ENCODE peak calls at places on chromosome 1, in four cellular contexts. One of them, this sample, is unnamed.
A peak's percentile ranks its signal among the peaks of the same experiment; 100 is the strongest.

GRCh38 chr1:32931760-32932159 is 30.6 kb upstream of the TMEM54 start:
- DNase-seq in fibroblast of pulmonary artery: no peak
- DNase-seq in H7: no peak
- DNase-seq in cardiac fibroblast: no peak
- DNase-seq in this sample: no peak

GRCh38 chr1:185155600-185156320 is 993 bp downstream of the TRMT1L start:
- DNase-seq in fibroblast of pulmonary artery: peak; percentile 32
- DNase-seq in H7: no peak
- DNase-seq in cardiac fibroblast: peak; percentile 34
- DNase-seq in this sample: no peak

GRCh38 chr1:30976143-30976542 is 67.6 kb upstream of the SDC3 start:
- DNase-seq in fibroblast of pulmonary artery: peak; percentile 68
- DNase-seq in H7: no peak
- DNase-seq in cardiac fibroblast: peak; percentile 85
- DNase-seq in this sample: no peak

GRCh38 chr1:147890177-147890790 is 12.3 kb upstream of the GJA8 start:
- DNase-seq in fibroblast of pulmonary artery: peak; percentile 81
- DNase-seq in H7: peak; percentile 72
- DNase-seq in cardiac fibroblast: peak; percentile 64
- DNase-seq in this sample: peak; percentile 83

GRCh38 chr1:242205622-242206489 is 207.0 kb upstream of the MAP1LC3C start:
- DNase-seq in fibroblast of pulmonary artery: peak; percentile 0
- DNase-seq in H7: no peak
- DNase-seq in cardiac fibroblast: no peak
- DNase-seq in this sample: no peak

GRCh38 chr1:60171793-60172192 is 98.2 kb upstream of the C1orf87 start:
- DNase-seq in fibroblast of pulmonary artery: peak; percentile 33
- DNase-seq in H7: no peak
- DNase-seq in cardiac fibroblast: no peak
- DNase-seq in this sample: no peak

GRCh38 chr1:207890136-207890738 is 20.7 kb downstream of the CD34 start:
- DNase-seq in fibroblast of pulmonary artery: peak; percentile 98
- DNase-seq in H7: no peak
- DNase-seq in cardiac fibroblast: peak; percentile 97
- DNase-seq in this sample: no peak

GRCh38 chr1:66434096-66434495 is 99.9 kb upstream of the SGIP1 start:
- DNase-seq in fibroblast of pulmonary artery: peak; percentile 27
- DNase-seq in H7: no peak
- DNase-seq in cardiac fibroblast: no peak
- DNase-seq in this sample: no peak

GRCh38 chr1:30511563-30512252 is 211.7 kb downstream of the MATN1 start:
- DNase-seq in fibroblast of pulmonary artery: no peak
- DNase-seq in H7: no peak
- DNase-seq in cardiac fibroblast: no peak
- DNase-seq in this sample: no peak

GRCh38 chr1:118204648-118205047 is 19.6 kb upstream of the SPAG17 start:
- DNase-seq in fibroblast of pulmonary artery: no peak
- DNase-seq in H7: no peak
- DNase-seq in cardiac fibroblast: no peak
- DNase-seq in this sample: no peak

GRCh38 chr1:219296430-219296850 is 122.8 kb downstream of the LYPLAL1 start:
- DNase-seq in fibroblast of pulmonary artery: no peak
- DNase-seq in H7: no peak
- DNase-seq in cardiac fibroblast: no peak
- DNase-seq in this sample: no peak

GRCh38 chr1:219568728-219569127 is 44.2 kb downstream of the ZC3H11B start:
- DNase-seq in fibroblast of pulmonary artery: no peak
- DNase-seq in H7: no peak
- DNase-seq in cardiac fibroblast: no peak
- DNase-seq in this sample: no peak

GRCh38 chr1:210437781-210438180 is 109.1 kb downstream of the HHAT start:
- DNase-seq in fibroblast of pulmonary artery: no peak
- DNase-seq in H7: no peak
- DNase-seq in cardiac fibroblast: no peak
- DNase-seq in this sample: no peak

GRCh38 chr1:3034162-3034561 is 12.9 kb downstream of the ACTRT2 start:
- DNase-seq in fibroblast of pulmonary artery: no peak
- DNase-seq in H7: no peak
- DNase-seq in cardiac fibroblast: no peak
- DNase-seq in this sample: no peak

GRCh38 chr1:41673355-41673754 is 188.9 kb upstream of the EDN2 start:
- DNase-seq in fibroblast of pulmonary artery: no peak
- DNase-seq in H7: no peak
- DNase-seq in cardiac fibroblast: peak; percentile 50
- DNase-seq in this sample: no peak

GRCh38 chr1:21641967-21642366 is 27.2 kb downstream of the RAP1GAP start:
- DNase-seq in fibroblast of pulmonary artery: no peak
- DNase-seq in H7: no peak
- DNase-seq in cardiac fibroblast: no peak
- DNase-seq in this sample: no peak

GRCh38 chr1:214377485-214377884 is 96.5 kb downstream of the SMYD2 start:
- DNase-seq in fibroblast of pulmonary artery: no peak
- DNase-seq in H7: no peak
- DNase-seq in cardiac fibroblast: no peak
- DNase-seq in this sample: no peak

GRCh38 chr1:51912881-51913280 is 34.4 kb upstream of the NRDC start:
- DNase-seq in fibroblast of pulmonary artery: no peak
- DNase-seq in H7: no peak
- DNase-seq in cardiac fibroblast: no peak
- DNase-seq in this sample: no peak

GRCh38 chr1:115865704-115866380 is 24.9 kb upstream of the NHLH2 start:
- DNase-seq in fibroblast of pulmonary artery: no peak
- DNase-seq in H7: no peak
- DNase-seq in cardiac fibroblast: no peak
- DNase-seq in this sample: no peak

GRCh38 chr1:213987876-213988638 is at the start of gene PROX1:
- DNase-seq in fibroblast of pulmonary artery: peak; percentile 92
- DNase-seq in H7: peak; percentile 48
- DNase-seq in cardiac fibroblast: peak; percentile 91
- DNase-seq in this sample: peak; percentile 83

GRCh38 chr1:52632732-52633290 is at the start of gene SHISAL2A:
- DNase-seq in fibroblast of pulmonary artery: peak; percentile 16
- DNase-seq in H7: peak; percentile 91
- DNase-seq in cardiac fibroblast: no peak
- DNase-seq in this sample: peak; percentile 76

GRCh38 chr1:159889821-159890252 is 10.1 kb downstream of the CFAP45 start:
- DNase-seq in fibroblast of pulmonary artery: peak; percentile 88
- DNase-seq in H7: no peak
- DNase-seq in cardiac fibroblast: peak; percentile 92
- DNase-seq in this sample: no peak

This sample was measured in iPS-NIHi11.